ENCODE peak calls at places on chromosome 20, in eight cellular contexts. L, C, X, O, D, B, U and V are unnamed samples.

GRCh38 chr20:44637490-44638372 is 13.8 kb downstream of the ADA start:
- DNase-seq in L (no peak), C (no peak), X (no peak), O (no peak), D (no peak), B (no peak), U (no peak), V (no peak)

GRCh38 chr20:43584448-43585138 is 6.1 kb upstream of the IFT52 start:
- DNase-seq in L (peak), C (peak), X (no peak), O (no peak), D (no peak), B (no peak), U (no peak), V (no peak)

GRCh38 chr20:821083-822065 is 12.1 kb upstream of the FAM110A start:
- DNase-seq in L (no peak), C (no peak), X (no peak), O (no peak), D (peak), B (no peak), U (no peak), V (no peak)

GRCh38 chr20:47487175-47487917 is 14.3 kb upstream of the NCOA3 start:
- DNase-seq in L (no peak), C (no peak), X (peak), O (no peak), D (peak), B (no peak), U (no peak), V (no peak)

GRCh38 chr20:57657537-57658446 is 37.6 kb upstream of the ZBP1 start:
- DNase-seq in L (peak), C (no peak), X (no peak), O (peak), D (no peak), B (no peak), U (no peak), V (no peak)

GRCh38 chr20:4053516-4053919 is 38.2 kb upstream of the RNF24 start:
- DNase-seq in L (no peak), C (no peak), X (no peak), O (no peak), D (no peak), B (no peak), U (no peak), V (no peak)

GRCh38 chr20:10171864-10172751 is 46.5 kb upstream of the SNAP25 start:
- DNase-seq in L (no peak), C (peak), X (no peak), O (peak), D (no peak), B (no peak), U (no peak), V (no peak)

GRCh38 chr20:43300887-43301286 is 111.2 kb upstream of the PTPRT start:
- DNase-seq in L (no peak), C (no peak), X (no peak), O (no peak), D (no peak), B (no peak), U (no peak), V (no peak)

GRCh38 chr20:9025643-9026042 is 43.2 kb upstream of the PLCB4 start:
- DNase-seq in L (no peak), C (no peak), X (no peak), O (no peak), D (peak), B (no peak), U (no peak), V (no peak)

GRCh38 chr20:52971498-52972189 is 514 bp upstream of the TSHZ2 start:
- DNase-seq in L (no peak), C (peak), X (no peak), O (no peak), D (no peak), B (no peak), U (no peak), V (no peak)

GRCh38 chr20:51037499-51038110 is 14.7 kb upstream of the KCNG1 start:
- DNase-seq in L (no peak), C (no peak), X (no peak), O (no peak), D (no peak), B (no peak), U (no peak), V (no peak)

GRCh38 chr20:49945701-49946477 is 9.7 kb downstream of the RNF114 start:
- DNase-seq in L (peak), C (no peak), X (no peak), O (no peak), D (no peak), B (no peak), U (no peak), V (no peak)

GRCh38 chr20:49278817-49279676 is 1.2 kb upstream of the ZNFX1 start:
- DNase-seq in L (peak), C (no peak), X (no peak), O (no peak), D (peak), B (no peak), U (no peak), V (no peak)

GRCh38 chr20:57275813-57276212 is 9.4 kb upstream of the BMP7 start:
- DNase-seq in L (no peak), C (no peak), X (no peak), O (no peak), D (no peak), B (no peak), U (no peak), V (no peak)

GRCh38 chr20:14234666-14235295 is 102.6 kb downstream of the FLRT3 start:
- DNase-seq in L (no peak), C (no peak), X (no peak), O (no peak), D (no peak), B (no peak), U (no peak), V (no peak)

GRCh38 chr20:53926428-53927028 is 143.9 kb downstream of the BCAS1 start:
- DNase-seq in L (peak), C (no peak), X (peak), O (no peak), D (peak), B (peak), U (peak), V (no peak)

GRCh38 chr20:4234128-4234527 is 218.8 kb upstream of the RNF24 start:
- DNase-seq in L (no peak), C (no peak), X (no peak), O (no peak), D (no peak), B (no peak), U (no peak), V (no peak)

GRCh38 chr20:54340206-54340605 is 132.3 kb downstream of the PFDN4 start:
- DNase-seq in L (peak), C (no peak), X (no peak), O (no peak), D (no peak), B (no peak), U (no peak), V (no peak)

GRCh38 chr20:47221036-47221625 is 135.4 kb downstream of the ZMYND8 start:
- DNase-seq in L (no peak), C (no peak), X (peak), O (no peak), D (no peak), B (no peak), U (no peak), V (no peak)

GRCh38 chr20:15061955-15062354 is 724.5 kb upstream of the FLRT3 start:
- DNase-seq in L (peak), C (peak), X (no peak), O (no peak), D (no peak), B (no peak), U (no peak), V (no peak)

GRCh38 chr20:7650481-7650880 is 289.8 kb downstream of the HAO1 start:
- DNase-seq in L (no peak), C (no peak), X (no peak), O (no peak), D (no peak), B (no peak), U (no peak), V (no peak)

GRCh38 chr20:15196580-15197255 is 859.3 kb upstream of the FLRT3 start:
- DNase-seq in L (no peak), C (no peak), X (no peak), O (no peak), D (no peak), B (no peak), U (no peak), V (no peak)

GRCh38 chr20:13990465-13990864 is at the start of gene SEL1L2:
- DNase-seq in L (no peak), C (peak), X (no peak), O (peak), D (no peak), B (no peak), U (no peak), V (no peak)

GRCh38 chr20:51513545-51513944 is 29.0 kb downstream of the NFATC2 start:
- DNase-seq in L (no peak), C (no peak), X (no peak), O (no peak), D (peak), B (no peak), U (no peak), V (no peak)

GRCh38 chr20:59765599-59766177 is 161.3 kb downstream of the PHACTR3 start:
- DNase-seq in L (no peak), C (peak), X (no peak), O (no peak), D (peak), B (no peak), U (no peak), V (no peak)

GRCh38 chr20:44603327-44603726 is 20.9 kb downstream of the PKIG start:
- DNase-seq in L (peak), C (peak), X (no peak), O (no peak), D (peak), B (no peak), U (no peak), V (no peak)

DNA sequence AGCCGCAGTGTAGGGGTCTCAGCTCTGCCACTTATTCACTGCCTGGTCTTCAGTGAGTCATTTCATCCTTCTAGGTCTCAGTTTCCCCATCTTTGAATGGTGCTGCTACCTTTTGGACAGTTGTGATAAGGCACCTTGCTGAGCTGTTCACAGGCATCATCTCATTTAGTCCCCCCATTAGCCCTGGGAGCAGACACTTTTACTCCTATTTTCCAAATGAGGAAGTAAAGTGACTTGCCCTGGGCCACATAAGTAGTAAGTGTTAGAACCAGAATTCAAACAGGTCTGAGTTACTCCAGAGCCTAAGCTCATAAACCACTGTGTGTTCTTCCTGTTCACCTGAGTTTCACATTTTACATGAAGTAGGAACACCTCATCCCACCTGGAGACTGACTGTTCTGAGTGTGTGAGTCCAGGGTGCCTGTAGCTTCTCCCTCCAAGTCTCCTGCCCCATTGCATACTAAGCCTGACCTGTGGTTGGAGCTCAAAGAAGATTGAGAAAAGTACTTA is 43.5 kb upstream of the EPB41L1 start:
- DNase-seq in L (no peak), C (no peak), X (no peak), O (no peak), D (no peak), B (no peak), U (no peak), V (no peak)
- TF ChIP-seq REST in L (no peak), C (no peak), X (no peak), O (no peak), D (no peak), B (no peak), U (no peak), V (no peak)

DNA sequence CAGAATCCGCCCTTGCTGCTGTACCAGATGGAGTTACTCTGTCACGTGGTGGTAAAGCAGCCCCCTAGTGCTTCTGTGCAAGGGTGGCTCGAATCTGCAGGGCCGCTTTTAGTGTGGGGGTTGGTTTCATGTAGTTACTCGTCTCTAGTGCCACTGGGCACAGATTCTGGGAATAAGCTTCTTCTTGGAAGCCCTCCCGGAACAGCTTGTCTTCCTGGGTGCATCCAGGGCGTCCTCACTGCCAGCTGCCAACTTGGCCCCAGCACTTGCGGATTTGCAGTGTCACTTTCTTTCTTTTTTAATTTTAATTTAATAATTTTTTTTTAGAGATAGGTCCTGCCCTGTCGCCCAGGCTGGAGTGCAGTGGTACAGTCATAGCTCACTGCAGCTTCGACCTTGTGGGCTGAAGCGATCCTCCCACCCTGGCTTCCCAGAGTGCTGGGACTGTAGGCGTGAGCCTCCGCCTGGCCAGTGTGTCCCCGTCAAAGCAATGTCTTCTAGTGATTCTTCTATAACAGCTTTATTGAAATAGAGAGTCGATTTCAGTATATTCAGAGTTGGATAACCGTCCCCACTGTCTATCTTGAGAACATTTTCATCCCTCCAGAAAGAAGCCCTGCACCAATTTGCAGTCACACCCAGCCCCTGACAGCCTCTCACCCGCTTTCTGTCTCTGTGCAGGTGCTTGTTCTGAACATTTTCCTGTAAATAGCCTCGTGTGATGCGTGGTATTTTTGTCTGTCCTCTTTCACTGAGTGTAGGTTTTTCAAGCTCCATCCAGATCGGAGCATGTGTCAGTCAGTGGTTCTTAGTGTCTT is 25.9 kb downstream of the PYGB start:
- DNase-seq in L (no peak), C (no peak), X (no peak), O (no peak), D (no peak), B (no peak), U (no peak), V (no peak)
- TF ChIP-seq POLR2AphosphoS5 in L (no peak), C (no peak), X (no peak), O (no peak), D (no peak), B (no peak), U (no peak), V (no peak)

DNA sequence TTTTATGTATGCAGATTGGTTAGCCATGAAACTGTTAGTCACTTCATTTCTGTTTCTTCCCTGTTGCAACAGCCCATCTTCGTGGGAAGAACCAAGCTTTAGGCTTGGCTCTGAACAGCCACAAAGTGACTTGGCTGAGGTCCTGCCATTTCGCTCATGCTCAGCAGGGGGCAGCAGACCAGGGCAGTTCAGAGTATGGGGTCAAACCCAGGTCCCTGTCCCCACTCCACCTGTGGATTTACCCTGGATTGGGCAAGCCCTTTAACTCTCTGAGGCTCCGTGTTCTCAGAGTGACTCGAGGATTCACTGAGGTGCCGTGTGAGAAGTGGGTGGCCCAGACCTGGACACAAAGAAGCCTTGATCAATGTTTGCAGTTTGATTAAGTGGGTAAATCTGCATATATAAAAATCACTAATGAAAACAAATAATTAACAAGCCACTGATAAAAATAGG is 19.8 kb upstream of the MAP1LC3A start:
- DNase-seq in L (peak), C (peak), X (no peak), O (peak), D (peak), B (peak), U (no peak), V (no peak)
- TF ChIP-seq REST in L (no peak), C (no peak), X (no peak), O (no peak), D (no peak), B (no peak), U (no peak), V (no peak)

GRCh38 chr20:41038149-41038877 is 9.7 kb downstream of the TOP1 start:
- DNase-seq in L (peak), C (no peak), X (no peak), O (no peak), D (no peak), B (no peak), U (no peak), V (no peak)
- TF ChIP-seq POLR2AphosphoS5 in L (no peak), C (no peak), X (no peak), O (no peak), D (no peak), B (no peak), U (no peak), V (no peak)

GRCh38 chr20:1876975-1877603 is 18.1 kb upstream of the SIRPA start:
- DNase-seq in L (no peak), C (peak), X (no peak), O (peak), D (no peak), B (no peak), U (no peak), V (no peak)

GRCh38 chr20:1875169-1875554 is 20.0 kb upstream of the SIRPA start:
- DNase-seq in L (no peak), C (no peak), X (no peak), O (no peak), D (no peak), B (no peak), U (no peak), V (no peak)

GRCh38 chr20:1876217-1876921 is 18.8 kb upstream of the SIRPA start:
- DNase-seq in L (no peak), C (no peak), X (no peak), O (no peak), D (no peak), B (no peak), U (no peak), V (no peak)

GRCh38 chr20:1874534-1875168 is 20.6 kb upstream of the SIRPA start:
- DNase-seq in L (peak), C (no peak), X (no peak), O (no peak), D (no peak), B (peak), U (no peak), V (no peak)

DNA sequence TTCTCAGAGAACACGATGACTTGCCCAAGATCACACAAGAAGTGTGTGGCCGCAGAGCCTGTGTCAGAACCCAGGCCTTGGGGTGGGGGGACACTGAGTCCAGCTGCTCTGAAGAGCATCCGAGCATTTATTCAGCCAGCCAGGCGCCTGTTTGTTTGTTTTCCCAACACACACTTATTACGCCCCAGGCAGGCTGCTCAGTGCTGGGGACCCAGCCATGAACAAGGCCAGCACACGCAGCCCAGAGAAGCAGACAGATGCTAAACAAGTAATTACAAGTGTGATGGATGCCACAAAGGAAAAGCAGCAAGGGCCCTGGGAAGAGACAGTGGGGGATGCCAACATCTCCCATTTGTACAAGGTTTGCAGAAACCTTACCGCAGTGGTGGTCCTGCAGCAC is 19.4 kb upstream of the SIRPA start:
- DNase-seq in L (no peak), C (no peak), X (no peak), O (peak), D (no peak), B (no peak), U (no peak), V (no peak)
- TF ChIP-seq REST in L (no peak), C (no peak), X (no peak), O (no peak), D (no peak), B (no peak), U (no peak), V (no peak)

GRCh38 chr20:62280303-62280702 is 22.5 kb upstream of the ADRM1 start:
- DNase-seq in L (no peak), C (no peak), X (no peak), O (no peak), D (no peak), B (no peak), U (no peak), V (no peak)
- TF ChIP-seq POLR2AphosphoS5 in L (no peak), C (no peak), X (no peak), O (no peak), D (no peak), B (no peak), U (no peak), V (no peak)

DNA sequence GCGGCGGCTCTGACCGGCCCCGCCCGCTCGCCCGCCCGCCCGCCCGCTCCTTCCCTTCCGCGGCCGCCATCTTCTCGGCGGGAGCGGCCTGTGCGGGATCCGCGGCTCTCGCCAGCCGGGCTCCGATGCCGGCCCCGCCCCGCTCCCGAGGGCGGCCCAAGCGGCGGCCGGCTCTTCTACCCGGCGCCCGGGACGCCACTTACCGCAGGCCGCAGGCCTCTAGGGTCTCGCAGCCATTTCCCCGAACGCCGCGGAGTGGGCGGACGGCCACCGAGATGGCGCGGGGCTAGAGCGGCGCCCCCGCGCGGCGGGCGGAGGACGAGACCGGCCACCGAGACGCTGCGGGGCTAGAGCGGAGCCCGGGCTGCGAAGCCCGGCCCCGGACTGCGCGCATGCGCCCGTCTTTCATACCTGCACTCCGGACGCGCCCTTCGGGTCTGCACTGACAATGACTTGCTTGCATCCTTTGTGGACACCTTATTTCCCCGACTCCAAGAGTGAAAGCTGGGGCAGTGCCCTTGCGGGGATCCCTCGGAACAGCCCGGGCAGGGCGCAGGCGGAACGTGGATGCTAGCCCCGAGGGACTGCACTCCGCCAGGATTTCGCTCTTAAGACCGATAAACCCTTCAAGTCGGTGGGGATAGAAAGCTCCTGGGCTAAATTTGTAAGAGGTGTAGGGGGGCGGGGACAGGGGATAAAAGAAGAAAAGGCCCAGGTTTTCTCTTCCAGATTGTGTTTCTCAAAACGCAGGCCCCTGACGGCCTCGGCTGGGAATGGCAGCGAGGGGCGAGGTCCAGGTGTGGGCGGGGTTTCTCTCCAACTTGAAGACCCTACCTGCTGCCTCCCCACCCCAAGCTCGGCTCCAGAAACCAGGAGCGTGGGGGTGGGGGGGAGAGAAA is at the start of gene DIDO1:
- DNase-seq in L (peak), C (peak), X (peak), O (peak), D (peak), B (peak), U (peak), V (peak)
- TF ChIP-seq REST in L (peak), C (no peak), X (no peak), O (peak), D (peak), B (no peak), U (no peak), V (no peak)

GRCh38 chr20:18780731-18781130 is 32.9 kb upstream of the SCP2D1 start:
- DNase-seq in L (no peak), C (no peak), X (no peak), O (no peak), D (no peak), B (no peak), U (no peak), V (no peak)
- TF ChIP-seq POLR2AphosphoS5 in L (no peak), C (no peak), X (no peak), O (no peak), D (no peak), B (no peak), U (no peak), V (no peak)

GRCh38 chr20:63619086-63619485 is 7.8 kb downstream of the GMEB2 start:
- DNase-seq in L (no peak), C (no peak), X (no peak), O (no peak), D (no peak), B (no peak), U (no peak), V (no peak)
- TF ChIP-seq REST in L (no peak), C (no peak), X (no peak), O (no peak), D (no peak), B (no peak), U (no peak), V (no peak)